ENCODE peak calls at places on chromosome 17, in four cellular contexts. P is neural progenitor cell, N is Caco-2, R is iPS DF 6.9. T is an unnamed sample.

GRCh38 chr17:69734656-69735055 is 320.2 kb downstream of the MAP2K6 start:
- DNase-seq in P (no peak), N (no peak), R (no peak), T (no peak)

GRCh38 chr17:3732171-3732570 is 8.5 kb downstream of the HASPIN start:
- DNase-seq in P (no peak), N (no peak), R (no peak), T (no peak)

GRCh38 chr17:21368545-21369246 is 7.5 kb upstream of the KCNJ12 start:
- DNase-seq in P (no peak), N (no peak), R (no peak), T (no peak)

GRCh38 chr17:64920026-64920418 is 744 bp upstream of the LRRC37A3 start:
- DNase-seq in P (peak; percentile 18), N (no peak), R (no peak), T (no peak)

GRCh38 chr17:50428831-50429424 is 2.9 kb downstream of the ACSF2 start:
- DNase-seq in P (no peak), N (peak; percentile 90), R (no peak), T (no peak)

GRCh38 chr17:1829579-1830257 is at the start of the genes RPA1 and SMYD4:
- DNase-seq in P (peak; percentile 96), N (peak; percentile 94), R (peak; percentile 47), T (peak; percentile 85)

GRCh38 chr17:10638151-10638550 is 19.0 kb downstream of the MYH3 start:
- DNase-seq in P (no peak), N (no peak), R (no peak), T (no peak)

GRCh38 chr17:75518201-75518600 is 1.9 kb downstream of the TSEN54 start:
- DNase-seq in P (no peak), N (no peak), R (no peak), T (peak; percentile 49)

GRCh38 chr17:48752399-48753288 is 24.1 kb upstream of the HOXB13 start:
- DNase-seq in P (no peak), N (no peak), R (no peak), T (no peak)

GRCh38 chr17:13030459-13031305 is 12.9 kb upstream of the ELAC2 start:
- DNase-seq in P (peak; percentile 63), N (peak; percentile 50), R (no peak), T (no peak)

GRCh38 chr17:76193616-76194015 is 46.7 kb downstream of the RNF157 start:
- DNase-seq in P (peak; percentile 48), N (no peak), R (no peak), T (no peak)

GRCh38 chr17:55086635-55087058 is 118.1 kb downstream of the STXBP4 start:
- DNase-seq in P (no peak), N (no peak), R (no peak), T (no peak)

GRCh38 chr17:61159415-61159814 is 240.2 kb upstream of the TBX2 start:
- DNase-seq in P (peak; percentile 54), N (no peak), R (no peak), T (no peak)

GRCh38 chr17:63772801-63773271 is 561 bp downstream of the CCDC47 start:
- DNase-seq in P (peak; percentile 22), N (no peak), R (no peak), T (no peak)

GRCh38 chr17:15048933-15049539 is 216.1 kb downstream of the PMP22 start:
- DNase-seq in P (peak; percentile 15), N (no peak), R (no peak), T (no peak)

GRCh38 chr17:68182940-68183551 is 64.8 kb upstream of the AMZ2 start:
- DNase-seq in P (no peak), N (no peak), R (no peak), T (peak; percentile 78)

GRCh38 chr17:48907713-48908046 is 527 bp upstream of the UBE2Z start:
- DNase-seq in P (no peak), N (no peak), R (no peak), T (no peak)

GRCh38 chr17:76224321-76224852 is 15.9 kb downstream of the RNF157 start:
- DNase-seq in P (no peak), N (no peak), R (no peak), T (no peak)

GRCh38 chr17:37170881-37171460 is 204.8 kb upstream of the C17orf78 start:
- DNase-seq in P (no peak), N (no peak), R (no peak), T (no peak)

GRCh38 chr17:801660-802059 is 19.5 kb downstream of the MRM3 start:
- DNase-seq in P (no peak), N (no peak), R (no peak), T (no peak)

GRCh38 chr17:42531455-42532354 is 4.3 kb upstream of the NAGLU start:
- DNase-seq in P (peak; percentile 87), N (peak; percentile 90), R (no peak), T (peak; percentile 29)

GRCh38 chr17:48484850-48485249 is 46.0 kb downstream of the HOXB1 start:
- DNase-seq in P (no peak), N (no peak), R (no peak), T (no peak)

GRCh38 chr17:30345527-30346075 is 11.7 kb upstream of the TMIGD1 start:
- DNase-seq in P (no peak), N (no peak), R (no peak), T (no peak)

GRCh38 chr17:30347488-30347887 is 13.6 kb upstream of the TMIGD1 start:
- DNase-seq in P (no peak), N (no peak), R (no peak), T (no peak)

GRCh38 chr17:30345089-30345433 is 11.2 kb upstream of the TMIGD1 start:
- DNase-seq in P (no peak), N (no peak), R (no peak), T (no peak)

GRCh38 chr17:30344283-30345088 is 10.6 kb upstream of the TMIGD1 start:
- DNase-seq in P (no peak), N (peak; percentile 88), R (no peak), T (no peak)

DNA sequence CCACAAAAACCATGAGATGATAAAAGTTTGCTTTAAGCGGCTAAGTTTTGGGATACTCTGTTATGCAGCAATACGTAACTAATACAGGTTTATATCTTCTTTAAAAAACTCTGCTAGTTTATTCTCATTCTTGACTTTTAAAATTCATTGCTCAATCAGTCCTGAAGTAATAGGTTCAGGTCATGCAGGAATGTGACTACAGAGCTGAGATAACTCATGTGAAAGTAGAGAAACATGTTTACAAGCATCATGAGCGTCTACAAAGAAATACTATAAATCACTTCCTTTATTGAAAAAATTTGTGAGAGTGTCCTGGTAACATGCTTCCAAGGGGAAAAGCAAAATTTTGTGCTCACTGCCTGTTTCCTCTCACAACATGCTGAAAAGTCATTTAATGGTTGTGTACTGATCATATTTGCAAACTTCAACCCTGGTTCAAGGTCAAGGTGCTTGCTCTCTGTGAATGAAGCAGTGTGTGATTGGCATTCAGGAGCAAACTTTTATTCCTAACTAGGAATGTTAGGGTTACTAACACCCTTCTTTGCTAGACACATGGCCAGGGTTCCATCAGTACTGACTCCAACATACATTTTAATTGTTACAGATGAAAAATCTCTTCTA is 12.5 kb upstream of the TMIGD1 start:
- DNase-seq in P (no peak), N (no peak), R (no peak), T (no peak)
- H3K4me3 ChIP-seq in P (no peak overlapping the region), N (no peak overlapping the region), R (no peak overlapping the region), T (no peak overlapping the region)

GRCh38 chr17:81364278-81365147 is 30.7 kb upstream of the BAHCC1 start:
- DNase-seq in P (no peak), N (no peak), R (no peak), T (no peak)
- H3K4me3 ChIP-seq in P (peak overlapping the region; percentile 44), N (no peak overlapping the region), R (no peak overlapping the region), T (no peak overlapping the region)

DNA sequence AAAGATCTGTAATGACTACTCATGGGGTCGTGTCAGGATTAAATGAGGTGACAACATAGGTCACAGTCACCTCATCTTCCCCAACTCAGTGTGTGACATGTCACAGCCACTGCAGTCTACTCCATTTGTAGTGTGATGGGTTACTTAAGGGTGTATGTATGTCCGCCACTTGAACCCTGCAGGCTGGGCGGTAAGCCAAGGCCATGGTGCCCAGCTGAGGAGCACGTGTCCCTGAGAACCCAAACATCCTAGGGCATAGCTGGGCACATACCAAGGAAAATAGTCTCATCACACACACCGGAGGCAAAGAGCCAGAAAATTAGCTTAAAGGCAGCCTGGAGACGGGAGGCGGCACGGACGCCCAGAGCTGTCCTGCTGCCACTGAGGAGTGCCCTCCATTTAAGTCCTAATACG is 8.2 kb downstream of the DCAKD start:
- DNase-seq in P (no peak), N (no peak), R (no peak), T (no peak)
- H3K4me3 ChIP-seq in P (no peak overlapping the region), N (no peak overlapping the region), R (no peak overlapping the region), T (no peak overlapping the region)

GRCh38 chr17:7626307-7626706 is 1.3 kb downstream of the SAT2 start:
- DNase-seq in P (no peak), N (no peak), R (no peak), T (no peak)
- H3K4me3 ChIP-seq in P (peak overlapping the region; percentile 92), N (peak overlapping the region; percentile 52), R (no peak overlapping the region), T (no peak overlapping the region)

GRCh38 chr17:67050066-67050465 is 5.7 kb downstream of the CACNG1 start:
- DNase-seq in P (no peak), N (no peak), R (no peak), T (no peak)
- H3K4me3 ChIP-seq in P (no peak overlapping the region), N (no peak overlapping the region), R (no peak overlapping the region), T (no peak overlapping the region)

DNA sequence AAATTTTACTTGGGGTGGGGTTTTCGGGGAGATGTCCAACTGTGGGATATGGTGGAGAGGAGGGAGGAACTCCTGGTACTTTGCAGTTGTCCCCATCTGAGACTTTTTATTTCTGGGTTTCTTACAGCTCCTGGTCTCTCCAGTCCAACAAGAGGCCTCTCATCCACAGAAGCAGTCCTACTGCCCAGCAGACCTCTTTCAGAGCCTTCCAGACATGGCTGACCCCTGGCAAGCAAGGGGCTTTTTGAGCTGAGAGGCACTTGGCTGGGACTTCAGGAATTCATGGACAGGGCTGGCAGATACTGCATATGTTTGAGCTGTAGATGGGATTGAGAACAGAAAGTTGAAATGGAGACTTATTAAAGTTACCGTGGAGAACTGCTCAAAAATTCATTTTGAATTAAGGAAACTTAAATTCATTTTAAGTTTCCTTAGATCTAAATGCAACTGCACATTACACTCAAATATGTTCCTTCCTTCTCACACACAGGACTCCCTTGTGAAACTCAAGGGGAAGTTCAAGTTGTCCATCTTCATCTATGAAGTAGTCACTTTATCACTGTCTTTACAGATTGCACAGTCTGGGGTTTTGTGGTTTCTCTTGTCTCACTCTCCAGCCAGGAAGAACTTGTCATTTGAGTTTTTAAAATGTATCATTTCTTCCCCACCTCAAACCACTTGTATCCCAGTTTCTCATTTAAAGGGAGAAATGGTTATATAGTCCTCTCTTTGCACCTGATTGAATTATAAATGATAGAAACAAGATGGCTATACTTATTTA is 1.1 kb downstream of the LASP1NB start:
- DNase-seq in P (no peak), N (no peak), R (no peak), T (no peak)
- H3K4me3 ChIP-seq in P (peak overlapping the region; percentile 26), N (no peak overlapping the region), R (no peak overlapping the region), T (no peak overlapping the region)

T was measured in effector memory CD4-positive, alpha-beta T cell.